ENCODE peak calls at places on chromosomes 5 and 9, in seven cellular contexts. S is H1, U is HepG2, M is SK-N-SH, Z is K562, Y is HCT116, G is GM12878. F is an unnamed sample.

GRCh38 chr9:135858491-135859185 is 48.7 kb downstream of the CAMSAP1 start:
- DNase-seq in M (no peak), U (no peak), G (no peak), Y (no peak), S (no peak), Z (no peak), F (no peak)

GRCh38 chr9:136312436-136312835 is 8.5 kb upstream of the CCDC187 start:
- DNase-seq in U (no peak), Z (peak; percentile 78), M (peak; percentile 92), S (no peak), Y (no peak), G (no peak), F (peak; percentile 67)

GRCh38 chr5:138289296-138289695 is 14.9 kb upstream of the GFRA3 start:
- DNase-seq in Z (no peak), G (no peak), Y (no peak), M (no peak), S (no peak), U (no peak), F (no peak)

GRCh38 chr5:3997670-3998069 is 402.0 kb downstream of the IRX1 start:
- DNase-seq in Z (no peak), G (no peak), Y (no peak), M (no peak), U (no peak), S (no peak), F (no peak)

GRCh38 chr5:80146036-80146435 is 109.8 kb downstream of the SERINC5 start:
- DNase-seq in U (no peak), Y (no peak), M (no peak), G (no peak), S (no peak), Z (no peak), F (no peak)

GRCh38 chr5:123036391-123037103 is at the start of gene PPIC:
- DNase-seq in S (peak; percentile 36), G (no peak), Y (peak; percentile 64), U (peak; percentile 50), Z (peak; percentile 73), M (peak; percentile 93), F (peak; percentile 94)

GRCh38 chr5:133882107-133882695 is 86.2 kb downstream of the C5orf15 start:
- DNase-seq in Z (no peak), Y (no peak), M (no peak), U (no peak), G (no peak), S (no peak), F (no peak)

GRCh38 chr5:151477106-151477505 is 29.7 kb downstream of the SLC36A1 start:
- DNase-seq in S (no peak), M (no peak), Y (no peak), Z (no peak), U (no peak), G (no peak), F (no peak)

GRCh38 chr5:120152472-120152871 is 311.6 kb upstream of the PRR16 start:
- DNase-seq in U (no peak), Z (no peak), G (no peak), S (no peak), M (no peak), Y (no peak), F (no peak)

GRCh38 chr5:169637856-169638190 is 748 bp downstream of the DOCK2 start:
- DNase-seq in Y (no peak), M (no peak), U (no peak), S (no peak), Z (no peak), G (no peak), F (no peak)

GRCh38 chr9:127108182-127108876 is 14.1 kb downstream of the ANGPTL2 start:
- DNase-seq in Y (no peak), Z (no peak), U (no peak), S (no peak), G (no peak), M (no peak), F (no peak)

GRCh38 chr5:115842089-115842881 is 550 bp downstream of the AP3S1 start:
- DNase-seq in U (peak; percentile 65), Y (peak; percentile 51), Z (no peak), M (peak; percentile 90), G (no peak), S (no peak), F (peak; percentile 25)

GRCh38 chr5:154669402-154669801 is 85.8 kb upstream of the LARP1 start:
- DNase-seq in Z (no peak), G (no peak), U (no peak), M (no peak), S (no peak), Y (no peak), F (no peak)

GRCh38 chr9:684055-684949 is 157.2 kb upstream of the DMRT1 start:
- DNase-seq in S (no peak), Y (no peak), U (no peak), G (no peak), Z (no peak), M (no peak), F (peak; percentile 29)

GRCh38 chr5:34057118-34057517 is 14.1 kb upstream of the C1QTNF3 start:
- DNase-seq in Z (no peak), U (no peak), Y (no peak), M (no peak), G (no peak), S (no peak), F (no peak)

GRCh38 chr5:1819458-1819857 is 18.3 kb downstream of the NDUFS6 start:
- DNase-seq in G (no peak), S (no peak), Y (no peak), Z (no peak), M (no peak), U (no peak), F (no peak)

GRCh38 chr9:68631811-68632210 is 73.2 kb upstream of the PIP5K1B start:
- DNase-seq in Y (no peak), U (no peak), Z (no peak), G (no peak), S (no peak), M (no peak), F (no peak)

GRCh38 chr9:2727966-2728613 is 10.8 kb downstream of the KCNV2 start:
- DNase-seq in Y (peak; percentile 4), M (peak; percentile 40), S (no peak), Z (peak; percentile 19), U (peak; percentile 58), G (peak; percentile 61), F (no peak)

GRCh38 chr9:130698514-130698913 is 4.9 kb downstream of the EXOSC2 start:
- DNase-seq in Y (no peak), Z (no peak), M (no peak), S (no peak), U (peak; percentile 65), G (no peak), F (peak; percentile 78)

GRCh38 chr5:42994285-42995151 is 45.6 kb downstream of the ANXA2R start:
- DNase-seq in Z (peak; percentile 70), G (no peak), M (peak; percentile 74), U (peak; percentile 81), S (no peak), Y (peak; percentile 81), F (no peak)

GRCh38 chr5:72465601-72466563 is 41.3 kb downstream of the ZNF366 start:
- DNase-seq in U (no peak), M (no peak), G (peak; percentile 92), Y (no peak), S (no peak), Z (no peak), F (no peak)

GRCh38 chr5:107576736-107577440 is 93.8 kb downstream of the EFNA5 start:
- DNase-seq in M (no peak), U (no peak), S (no peak), Y (no peak), G (peak; percentile 72), Z (no peak), F (peak; percentile 69)

GRCh38 chr5:135307143-135307903 is 91.7 kb downstream of the MACROH2A1 start:
- DNase-seq in Y (no peak), M (no peak), G (no peak), Z (no peak), U (no peak), S (no peak), F (no peak)

GRCh38 chr5:135308245-135308644 is 90.8 kb downstream of the MACROH2A1 start:
- DNase-seq in U (no peak), Z (no peak), G (no peak), S (no peak), M (no peak), Y (no peak), F (no peak)

GRCh38 chr5:135308752-135309151 is 90.3 kb downstream of the MACROH2A1 start:
- DNase-seq in M (no peak), S (no peak), Z (no peak), G (no peak), Y (no peak), U (peak; percentile 78), F (no peak)

GRCh38 chr5:135310328-135310989 is 88.6 kb downstream of the MACROH2A1 start:
- DNase-seq in Z (no peak), G (no peak), U (no peak), M (no peak), Y (no peak), S (no peak), F (no peak)

GRCh38 chr5:135309391-135310327 is 89.4 kb downstream of the MACROH2A1 start:
- DNase-seq in Z (no peak), G (no peak), Y (no peak), S (no peak), M (no peak), U (no peak), F (no peak)
- TF ChIP-seq JUND in Z (no peak), G (no peak), Y (no peak), S (no peak), M (no peak), U (no peak), F (no peak)

GRCh38 chr5:61304611-61305369 is 27.3 kb upstream of the ZSWIM6 start:
- DNase-seq in Z (no peak), Y (peak; percentile 55), U (peak; percentile 54), G (no peak), S (no peak), M (no peak), F (no peak)
- TF ChIP-seq JUND in Z (no peak), Y (no peak), U (no peak), G (no peak), S (no peak), M (no peak), F (no peak)

GRCh38 chr5:6729400-6730310 is 16.4 kb downstream of the TENT4A start:
- DNase-seq in S (no peak), U (no peak), Y (no peak), M (no peak), Z (no peak), G (no peak), F (no peak)
- TF ChIP-seq JUND in S (no peak), U (no peak), Y (no peak), M (no peak), Z (no peak), G (no peak), F (no peak)

GRCh38 chr5:180052211-180052818 is 19.2 kb downstream of the RNF130 start:
- DNase-seq in Y (no peak), Z (no peak), M (no peak), G (no peak), S (no peak), U (no peak), F (no peak)

GRCh38 chr5:180053061-180053602 is 18.4 kb downstream of the RNF130 start:
- DNase-seq in G (no peak), S (no peak), M (no peak), Z (peak; percentile 27), U (no peak), Y (no peak), F (no peak)

GRCh38 chr5:180059326-180059725 is 12.2 kb downstream of the RNF130 start:
- DNase-seq in G (no peak), Y (no peak), S (no peak), U (no peak), M (no peak), Z (no peak), F (no peak)

GRCh38 chr5:180054226-180054625 is 17.3 kb downstream of the RNF130 start:
- DNase-seq in M (no peak), U (no peak), S (no peak), G (no peak), Y (no peak), Z (no peak), F (no peak)

GRCh38 chr5:180056153-180056552 is 15.4 kb downstream of the RNF130 start:
- DNase-seq in S (no peak), G (no peak), Y (no peak), Z (no peak), M (peak; percentile 27), U (no peak), F (no peak)
- TF ChIP-seq JUND in S (no peak), G (no peak), Y (no peak), Z (no peak), M (no peak), U (no peak), F (no peak)

F was measured in T47D.